ENCODE peak calls at places on chromosomes 12 and 14, in ten cellular contexts. J is endothelial cell of umbilical vein, X is K562, P is stomach, F is Panc1, E is breast epithelium, A is SK-N-SH, B is H1, H is esophagus muscularis mucosa, Q is suprapubic skin. D is an unnamed sample.

GRCh38 chr14:65360144-65360784 is 52.3 kb upstream of the FUT8 start:
- DNase-seq in J (no peak), X (no peak), P (no peak), F (no peak), E (no peak), A (peak; percentile 54), B (no peak), H (no peak), Q (no peak), D (no peak)

GRCh38 chr12:12748051-12748450 is 30.9 kb downstream of the CDKN1B start:
- DNase-seq in J (no peak), X (no peak), P (no peak), F (no peak), E (no peak), A (no peak), B (no peak), H (no peak), Q (no peak), D (no peak)

GRCh38 chr14:94397279-94397898 is 9.0 kb upstream of the SERPINA1 start:
- DNase-seq in J (no peak), X (no peak), P (no peak), F (no peak), E (no peak), A (no peak), B (no peak), H (no peak), Q (no peak), D (no peak)

GRCh38 chr12:12376636-12377448 is 20.0 kb downstream of the BORCS5 start:
- DNase-seq in J (peak; percentile 73), X (peak; percentile 23), P (no peak), F (peak; percentile 52), E (no peak), A (peak; percentile 66), B (no peak), H (no peak), Q (no peak), D (no peak)

GRCh38 chr14:65462411-65462810 is 49.9 kb downstream of the FUT8 start:
- DNase-seq in J (no peak), X (no peak), P (no peak), F (no peak), E (no peak), A (no peak), B (no peak), H (no peak), Q (no peak), D (no peak)

GRCh38 chr14:95918466-95918865 is 41.8 kb downstream of the TUNAR start:
- DNase-seq in J (no peak), X (no peak), P (no peak), F (no peak), E (no peak), A (no peak), B (no peak), H (no peak), Q (no peak), D (no peak)

GRCh38 chr12:99043319-99043914 is 398.3 kb downstream of the APAF1 start:
- DNase-seq in J (peak; percentile 63), X (peak; percentile 56), P (peak; percentile 61), F (peak; percentile 43), E (no peak), A (peak; percentile 49), B (peak; percentile 47), H (no peak), Q (no peak), D (no peak)

GRCh38 chr14:59632381-59632780 is 55.8 kb upstream of the CCDC175 start:
- DNase-seq in J (peak; percentile 24), X (peak; percentile 12), P (peak; percentile 34), F (no peak), E (no peak), A (peak; percentile 58), B (no peak), H (no peak), Q (no peak), D (no peak)

GRCh38 chr12:4379410-4379809 is at the start of gene FGF23:
- DNase-seq in J (peak; percentile 30), X (peak; percentile 19), P (no peak), F (no peak), E (no peak), A (no peak), B (peak; percentile 19), H (peak; percentile 90), Q (no peak), D (no peak)

GRCh38 chr12:52526511-52526951 is 6.3 kb upstream of the KRT5 start:
- DNase-seq in J (no peak), X (no peak), P (no peak), F (no peak), E (no peak), A (no peak), B (no peak), H (no peak), Q (no peak), D (no peak)

GRCh38 chr12:57235728-57236131 is 6.2 kb downstream of the SHMT2 start:
- DNase-seq in J (no peak), X (no peak), P (no peak), F (no peak), E (no peak), A (no peak), B (no peak), H (no peak), Q (no peak), D (no peak)

GRCh38 chr12:99427104-99427503 is 220.4 kb upstream of the GARIN6 start:
- DNase-seq in J (no peak), X (no peak), P (no peak), F (no peak), E (no peak), A (no peak), B (no peak), H (no peak), Q (no peak), D (no peak)

GRCh38 chr12:84270470-84271140 is 642.0 kb downstream of the SLC6A15 start:
- DNase-seq in J (no peak), X (no peak), P (peak; percentile 37), F (no peak), E (no peak), A (no peak), B (no peak), H (no peak), Q (no peak), D (no peak)

GRCh38 chr14:76715927-76716200 is 45.4 kb upstream of the VASH1 start:
- DNase-seq in J (no peak), X (no peak), P (no peak), F (no peak), E (no peak), A (no peak), B (no peak), H (peak; percentile 70), Q (no peak), D (no peak)

GRCh38 chr12:102950107-102950949 is 7.1 kb upstream of the ASCL1 start:
- DNase-seq in J (no peak), X (no peak), P (peak; percentile 45), F (no peak), E (no peak), A (no peak), B (no peak), H (peak; percentile 88), Q (no peak), D (no peak)

GRCh38 chr14:66572836-66573235 is 64.9 kb downstream of the GPHN start:
- DNase-seq in J (no peak), X (no peak), P (no peak), F (no peak), E (no peak), A (no peak), B (no peak), H (no peak), Q (no peak), D (no peak)

DNA sequence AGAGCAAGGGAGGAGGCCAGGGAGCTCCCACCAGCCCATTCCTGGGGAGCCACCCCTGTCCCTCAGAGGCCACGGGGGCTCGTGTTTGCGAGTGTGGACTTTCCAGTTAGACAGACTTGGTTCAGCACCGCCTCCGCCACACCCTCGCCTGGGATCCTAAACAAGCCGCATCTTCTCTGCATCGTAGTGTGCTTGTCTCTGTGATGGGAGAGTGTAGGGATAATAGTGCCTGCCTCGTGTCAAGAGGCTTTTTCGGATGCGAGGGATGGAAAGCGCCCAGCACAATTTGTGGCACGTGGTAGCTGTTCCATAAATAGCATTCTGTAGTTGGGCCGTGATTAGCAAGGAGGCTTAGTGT is 1.3 kb upstream of the PPP1R13B start:
- DNase-seq in J (no peak), X (no peak), P (no peak), F (no peak), E (no peak), A (no peak), B (no peak), H (no peak), Q (peak; percentile 80), D (no peak)
- H3K27me3 ChIP-seq in J (no peaks in the 10 kb centered on the region), X (peaks cover 12% of the 10 kb centered on the region), P (no peaks in the 10 kb centered on the region), F (no peaks in the 10 kb centered on the region), E (no peaks in the 10 kb centered on the region), A (no peaks in the 10 kb centered on the region), B (peaks cover 22% of the 10 kb centered on the region), H (no peaks in the 10 kb centered on the region), Q (no peaks in the 10 kb centered on the region), D (no peaks in the 10 kb centered on the region)

GRCh38 chr12:116540617-116541152 is 18.5 kb upstream of the MAP1LC3B2 start:
- DNase-seq in J (no peak), X (no peak), P (no peak), F (no peak), E (no peak), A (no peak), B (no peak), H (no peak), Q (no peak), D (no peak)
- TF ChIP-seq POLR2AphosphoS5 in J (no peak), X (no peak), P (no peak), F (no peak), E (no peak), A (no peak), B (no peak), H (no peak), Q (no peak), D (no peak)

DNA sequence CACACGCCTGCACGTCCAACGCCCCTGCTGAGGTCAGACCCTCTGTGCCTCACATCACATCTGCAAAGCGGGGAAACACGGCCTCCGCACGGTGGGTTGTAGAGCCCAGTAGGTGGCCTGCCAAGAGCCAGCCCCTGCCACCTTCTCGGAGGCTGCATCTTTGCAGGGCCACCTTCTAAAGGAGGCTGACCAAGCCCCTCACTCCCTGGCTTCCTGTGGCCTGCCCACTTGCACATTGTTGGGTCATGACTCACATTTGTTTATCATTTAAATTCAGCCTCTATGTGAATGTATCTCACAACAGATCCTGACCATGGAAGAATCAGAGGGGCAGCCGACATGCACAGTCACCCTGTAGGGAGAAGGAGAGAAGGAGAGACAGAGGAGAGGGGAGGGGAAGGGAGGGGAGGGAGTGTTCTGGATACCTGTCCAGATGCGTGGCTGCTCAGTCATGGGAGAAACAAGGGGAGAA is 319.5 kb upstream of the DIO3 start:
- DNase-seq in J (no peak), X (no peak), P (no peak), F (no peak), E (no peak), A (no peak), B (no peak), H (no peak), Q (no peak), D (no peak)
- H3K27me3 ChIP-seq in J (no peaks in the 10 kb centered on the region), X (peaks cover 2% of the 10 kb centered on the region), P (no peaks in the 10 kb centered on the region), F (no peaks in the 10 kb centered on the region), E (no peaks in the 10 kb centered on the region), A (no peaks in the 10 kb centered on the region), B (no peaks in the 10 kb centered on the region), H (peaks cover 13% of the 10 kb centered on the region), Q (peaks cover 30% of the 10 kb centered on the region), D (no peaks in the 10 kb centered on the region)

DNA sequence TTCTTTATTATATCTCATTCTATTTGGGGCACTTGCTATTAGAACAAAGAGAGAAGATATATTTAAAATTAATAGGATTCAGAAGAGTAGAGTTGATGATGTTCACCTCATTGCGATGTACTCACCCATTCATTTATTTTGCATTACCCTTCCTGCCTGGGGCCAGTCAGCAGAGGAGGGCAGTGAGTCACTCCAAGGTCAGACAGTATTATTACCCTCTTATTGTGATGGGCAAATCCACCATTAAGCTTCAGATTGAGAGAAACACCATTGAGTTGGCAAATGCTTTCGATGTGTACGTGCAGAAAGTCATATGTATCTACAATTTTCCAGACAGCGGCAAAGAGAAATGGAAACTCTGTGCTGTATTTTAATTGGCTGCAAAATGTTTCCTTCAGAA is 134.2 kb downstream of the BICD1 start:
- DNase-seq in J (peak; percentile 61), X (no peak), P (no peak), F (no peak), E (no peak), A (no peak), B (no peak), H (no peak), Q (no peak), D (no peak)
- TF ChIP-seq POLR2AphosphoS5 in J (no peak), X (no peak), P (no peak), F (no peak), E (no peak), A (no peak), B (no peak), H (no peak), Q (no peak), D (no peak)